ENCODE peak calls at places on chromosome 11, in five cellular contexts. R, M, E, F and T are unnamed samples.

GRCh38 chr11:70568504-70569172 is 170.3 kb downstream of the CTTN start:
- DNase-seq in R (peak; percentile 33), M (peak; percentile 33), E (no peak), F (no peak), T (peak; percentile 71)

GRCh38 chr11:121671276-121672168 is 218.8 kb upstream of the SORL1-AS1 start:
- DNase-seq in R (peak; percentile 72), M (no peak), E (no peak), F (no peak), T (no peak)

GRCh38 chr11:21564095-21564494 is 628.8 kb upstream of the ANO5 start:
- DNase-seq in R (no peak), M (no peak), E (no peak), F (no peak), T (no peak)

GRCh38 chr11:113874096-113874919 is 1.1 kb downstream of the USP28 start:
- DNase-seq in R (peak; percentile 35), M (no peak), E (no peak), F (no peak), T (no peak)

GRCh38 chr11:110434952-110435779 is 5.4 kb downstream of the FDX1 start:
- DNase-seq in R (no peak), M (no peak), E (no peak), F (no peak), T (no peak)

GRCh38 chr11:112227002-112227401 is 774 bp downstream of the PTS start:
- DNase-seq in R (no peak), M (no peak), E (no peak), F (no peak), T (no peak)

GRCh38 chr11:77530879-77531278 is 57.0 kb upstream of the PAK1 start:
- DNase-seq in R (no peak), M (no peak), E (no peak), F (no peak), T (no peak)

GRCh38 chr11:73990727-73991126 is 8.1 kb upstream of the UCP2 start:
- DNase-seq in R (no peak), M (no peak), E (no peak), F (no peak), T (no peak)

GRCh38 chr11:83156996-83157754 is at the start of gene PCF11:
- DNase-seq in R (no peak), M (no peak), E (no peak), F (no peak), T (no peak)

GRCh38 chr11:62832346-62833234 is at the start of gene TEX54:
- DNase-seq in R (no peak), M (peak; percentile 13), E (no peak), F (no peak), T (peak; percentile 85)

GRCh38 chr11:16178273-16178672 is 178.1 kb downstream of the SOX6 start:
- DNase-seq in R (no peak), M (no peak), E (no peak), F (no peak), T (no peak)

GRCh38 chr11:73012121-73012863 is 129.8 kb downstream of the FCHSD2 start:
- DNase-seq in R (peak; percentile 38), M (no peak), E (no peak), F (no peak), T (no peak)

GRCh38 chr11:60504219-60504618 is 11.0 kb upstream of the MS4A13 start:
- DNase-seq in R (no peak), M (no peak), E (no peak), F (no peak), T (no peak)

GRCh38 chr11:128521697-128522062 is 65.7 kb downstream of the ETS1 start:
- DNase-seq in R (peak; percentile 39), M (no peak), E (no peak), F (no peak), T (peak; percentile 87)

GRCh38 chr11:122077459-122077858 is 38.6 kb downstream of the BLID start:
- DNase-seq in R (no peak), M (no peak), E (no peak), F (no peak), T (no peak)

GRCh38 chr11:135069884-135070283 is 657.8 kb upstream of the B3GAT1 start:
- DNase-seq in R (no peak), M (no peak), E (no peak), F (no peak), T (no peak)

GRCh38 chr11:128180446-128181089 is 406.8 kb downstream of the ETS1 start:
- DNase-seq in R (peak; percentile 91), M (no peak), E (no peak), F (no peak), T (no peak)

GRCh38 chr11:11416917-11417316 is 63.9 kb upstream of the CSNK2A3 start:
- DNase-seq in R (peak; percentile 54), M (no peak), E (no peak), F (no peak), T (no peak)

GRCh38 chr11:134586726-134587125 is 174.7 kb upstream of the B3GAT1 start:
- DNase-seq in R (no peak), M (no peak), E (no peak), F (no peak), T (no peak)

GRCh38 chr11:69804769-69805508 is 14.3 kb downstream of the FGF3 start:
- DNase-seq in R (no peak), M (no peak), E (no peak), F (no peak), T (no peak)

GRCh38 chr11:119699227-119699626 is 29.8 kb downstream of the NECTIN1 start:
- DNase-seq in R (no peak), M (no peak), E (no peak), F (no peak), T (no peak)